ENCODE peak calls at places on chromosomes 5 and 9, in eight cellular contexts. T is PC-3, Q is esophagus squamous epithelium, L is left lung, F is AG10803, N is uterus, Z is Peyer's patch, C is epithelial cell of esophagus. O is an unnamed sample.

GRCh38 chr9:5435912-5436311 is 1.8 kb downstream of the PLGRKT start:
- DNase-seq in T (peak; percentile 55), Q (no peak), L (no peak), F (no peak), N (no peak), Z (no peak), C (no peak), O (no peak)

GRCh38 chr5:139458580-139459407 is 3.7 kb downstream of the ECSCR start:
- DNase-seq in T (peak; percentile 59), Q (no peak), L (peak; percentile 39), F (peak; percentile 82), N (no peak), Z (no peak), C (peak; percentile 83), O (peak; percentile 33)

GRCh38 chr9:121984726-121985402 is 108.2 kb downstream of the TTLL11 start:
- DNase-seq in T (no peak), Q (no peak), L (no peak), F (peak; percentile 94), N (no peak), Z (no peak), C (peak; percentile 62), O (no peak)

GRCh38 chr5:81825237-81825636 is 74.3 kb upstream of the SSBP2 start:
- DNase-seq in T (peak; percentile 64), Q (no peak), L (no peak), F (peak; percentile 71), N (peak; percentile 39), Z (no peak), C (peak; percentile 70), O (peak; percentile 92)

GRCh38 chr5:53942724-53943123 is 367.6 kb downstream of the ARL15 start:
- DNase-seq in T (no peak), Q (no peak), L (no peak), F (no peak), N (no peak), Z (no peak), C (peak; percentile 88), O (peak; percentile 81)

GRCh38 chr5:157025093-157025698 is 33.7 kb downstream of the HAVCR1 start:
- DNase-seq in T (no peak), Q (no peak), L (no peak), F (no peak), N (no peak), Z (no peak), C (no peak), O (no peak)

GRCh38 chr5:103373576-103374472 is 115.3 kb downstream of the MACIR start:
- DNase-seq in T (no peak), Q (no peak), L (no peak), F (no peak), N (no peak), Z (no peak), C (no peak), O (no peak)

GRCh38 chr5:40755407-40756365 is at the start of gene TTC33:
- DNase-seq in T (peak; percentile 97), Q (peak; percentile 87), L (peak; percentile 99), F (peak; percentile 92), N (peak; percentile 94), Z (peak; percentile 97), C (peak; percentile 97), O (peak; percentile 95)

GRCh38 chr5:80245986-80246781 is 9.7 kb downstream of the SERINC5 start:
- DNase-seq in T (no peak), Q (no peak), L (no peak), F (peak; percentile 86), N (no peak), Z (no peak), C (peak; percentile 41), O (no peak)

GRCh38 chr9:89492586-89492985 is 5.3 kb downstream of the SEMA4D start:
- DNase-seq in T (no peak), Q (no peak), L (no peak), F (no peak), N (no peak), Z (no peak), C (no peak), O (no peak)

GRCh38 chr9:11931109-11931508 is 762.1 kb upstream of the TYRP1 start:
- DNase-seq in T (peak; percentile 15), Q (no peak), L (no peak), F (peak; percentile 25), N (no peak), Z (no peak), C (peak; percentile 47), O (peak; percentile 34)

GRCh38 chr5:38825494-38825893 is 20.3 kb upstream of the OSMR start:
- DNase-seq in T (peak; percentile 49), Q (no peak), L (no peak), F (peak; percentile 44), N (no peak), Z (no peak), C (peak; percentile 65), O (peak; percentile 37)

GRCh38 chr5:55236800-55237199 is 3.4 kb upstream of the CCNO start:
- DNase-seq in T (no peak), Q (no peak), L (no peak), F (no peak), N (no peak), Z (no peak), C (no peak), O (no peak)

GRCh38 chr5:169222934-169223594 is 77.9 kb downstream of the SLIT3 start:
- DNase-seq in T (no peak), Q (no peak), L (no peak), F (peak; percentile 54), N (no peak), Z (no peak), C (no peak), O (no peak)

GRCh38 chr9:77291714-77292113 is 114.4 kb downstream of the VPS13A start:
- DNase-seq in T (peak; percentile 51), Q (no peak), L (no peak), F (peak; percentile 40), N (no peak), Z (no peak), C (peak; percentile 54), O (peak; percentile 65)

GRCh38 chr9:121285835-121286687 is 18.1 kb downstream of the GSN start:
- DNase-seq in T (no peak), Q (no peak), L (no peak), F (peak; percentile 72), N (peak; percentile 67), Z (peak; percentile 63), C (peak; percentile 70), O (peak; percentile 79)

GRCh38 chr5:39093351-39093749 is 19.2 kb upstream of the RICTOR start:
- DNase-seq in T (peak; percentile 73), Q (no peak), L (no peak), F (no peak), N (no peak), Z (no peak), C (peak; percentile 55), O (peak; percentile 64)

GRCh38 chr5:67283275-67283987 is 86.8 kb upstream of the CD180 start:
- DNase-seq in T (no peak), Q (no peak), L (no peak), F (no peak), N (no peak), Z (no peak), C (peak; percentile 55), O (no peak)

GRCh38 chr5:4855048-4855447 is 285.1 kb upstream of the ADAMTS16 start:
- DNase-seq in T (no peak), Q (no peak), L (no peak), F (no peak), N (no peak), Z (no peak), C (no peak), O (no peak)

GRCh38 chr9:16884373-16884772 is 13.9 kb upstream of the BNC2 start:
- DNase-seq in T (no peak), Q (no peak), L (no peak), F (no peak), N (no peak), Z (no peak), C (no peak), O (no peak)

GRCh38 chr5:160271396-160271795 is 41.0 kb downstream of the CCNJL start:
- DNase-seq in T (no peak), Q (no peak), L (no peak), F (no peak), N (no peak), Z (no peak), C (peak; percentile 63), O (no peak)

DNA sequence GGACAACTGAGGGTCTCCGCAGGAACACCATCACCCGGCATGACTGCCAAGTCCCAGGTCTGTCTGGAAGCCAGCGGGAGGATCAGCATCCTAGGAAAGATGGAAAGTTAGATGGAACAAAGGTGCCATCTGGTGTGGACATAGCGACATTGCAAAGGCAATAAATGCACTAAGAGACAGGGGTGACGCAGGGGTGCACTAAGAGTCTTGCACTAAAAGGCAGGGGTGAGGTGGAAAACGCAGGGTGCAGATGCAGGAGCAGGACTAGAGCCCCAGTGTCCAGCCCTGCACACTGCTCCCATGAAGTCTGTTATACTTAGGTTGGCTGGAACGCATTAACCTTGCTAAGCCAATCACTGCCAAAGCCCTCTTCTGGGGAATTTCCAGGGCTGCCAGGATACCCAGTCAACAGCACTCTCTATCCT is 15.5 kb downstream of the ATOX1 start:
- DNase-seq in T (peak; percentile 77), Q (no peak), L (no peak), F (peak; percentile 68), N (peak; percentile 67), Z (no peak), C (peak; percentile 65), O (peak; percentile 84)
- TF ChIP-seq CTCF in T (peak; percentile 83), Q (peak; percentile 37), L (peak; percentile 33), F (peak; percentile 85), N (peak; percentile 66), Z (peak; percentile 67), C (peak; percentile 68), O (peak; percentile 85)

DNA sequence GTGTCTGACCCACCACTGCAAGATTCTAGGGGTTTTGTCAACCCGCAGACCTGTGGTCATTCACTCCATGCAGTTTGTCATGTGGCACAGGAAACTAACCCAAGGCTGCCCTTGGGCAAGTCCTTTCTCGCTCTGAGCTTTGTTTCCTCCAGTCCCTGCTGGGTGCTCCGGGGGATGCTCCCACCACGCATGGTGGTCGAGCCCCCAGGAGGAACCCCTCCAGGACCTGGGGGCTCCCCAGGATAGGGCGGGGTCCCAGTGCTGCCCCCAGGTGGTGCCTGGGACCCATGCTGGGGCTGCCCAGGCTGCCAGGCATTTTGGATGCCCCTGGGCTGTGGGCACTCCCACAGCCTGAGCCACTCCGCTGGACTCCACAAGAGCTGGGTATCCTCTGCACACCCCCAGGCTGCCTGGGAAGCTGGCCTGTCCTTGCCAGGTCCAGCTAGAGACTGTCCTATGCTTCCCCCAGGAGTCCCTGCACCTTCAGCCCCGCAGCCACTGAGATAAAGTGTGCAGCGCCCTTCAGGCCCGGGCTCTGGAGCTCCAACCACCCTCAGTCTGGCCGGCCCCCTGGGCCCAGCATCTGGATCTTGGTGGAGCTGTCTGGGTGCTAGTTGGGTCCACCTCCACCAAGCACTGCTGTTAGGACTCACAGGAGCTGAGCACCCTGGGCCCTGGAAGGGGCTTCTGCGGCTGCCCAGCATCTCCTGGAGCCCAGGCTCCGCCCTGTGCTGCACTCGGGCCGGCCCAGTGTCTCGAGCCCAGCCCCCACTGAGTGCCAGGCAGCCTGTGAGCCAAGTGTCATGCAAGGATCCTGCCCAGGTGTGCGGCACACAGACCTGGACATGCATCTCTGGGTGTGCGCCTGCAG is 104.3 kb downstream of the PHF2 start:
- DNase-seq in T (no peak), Q (no peak), L (peak; percentile 70), F (no peak), N (peak; percentile 11), Z (peak; percentile 41), C (no peak), O (no peak)
- TF ChIP-seq CTCF in T (peak; percentile 14), Q (no peak), L (no peak), F (no peak), N (no peak), Z (no peak), C (no peak), O (no peak)

GRCh38 chr5:69265931-69266330 is 31.2 kb downstream of the CDK7 start:
- DNase-seq in T (peak; percentile 7), Q (no peak), L (peak; percentile 72), F (no peak), N (no peak), Z (no peak), C (peak; percentile 15), O (peak; percentile 12)
- TF ChIP-seq CTCF in T (peak; percentile 48), Q (no peak), L (no peak), F (no peak), N (no peak), Z (no peak), C (peak; percentile 25), O (peak; percentile 9)

GRCh38 chr9:126501383-126502331 is 112.1 kb upstream of the LMX1B start:
- DNase-seq in T (no peak), Q (no peak), L (peak; percentile 66), F (no peak), N (no peak), Z (peak; percentile 44), C (no peak), O (no peak)
- TF ChIP-seq CTCF in T (no peak), Q (no peak), L (no peak), F (no peak), N (no peak), Z (no peak), C (no peak), O (no peak)

O was measured in MCF 10A.